ENCODE peak calls at places on chromosome 4, in five cellular contexts. X is NCI-H69, E is sigmoid colon, B is nephron progenitor cell, Q is non-pigmented ciliary epithelial cell. V is an unnamed sample.

GRCh38 chr4:165905405-165906027 is 32.5 kb downstream of the TLL1 start:
- DNase-seq in X (no peak), E (no peak), B (no peak), Q (no peak), V (no peak)

GRCh38 chr4:66160606-66161005 is 490.3 kb upstream of the EPHA5 start:
- DNase-seq in X (no peak), E (no peak), B (no peak), Q (no peak), V (no peak)

GRCh38 chr4:185542626-185543336 is 7.5 kb upstream of the PDLIM3 start:
- DNase-seq in X (no peak), E (peak), B (peak), Q (peak), V (no peak)

GRCh38 chr4:26020896-26021295 is 106.9 kb downstream of the SMIM20 start:
- DNase-seq in X (no peak), E (no peak), B (no peak), Q (peak), V (no peak)

GRCh38 chr4:101724093-101724492 is 66.4 kb upstream of the BANK1 start:
- DNase-seq in X (peak), E (no peak), B (no peak), Q (no peak), V (no peak)

GRCh38 chr4:15414601-15415091 is 13.2 kb upstream of the C1QTNF7 start:
- DNase-seq in X (no peak), E (no peak), B (no peak), Q (no peak), V (no peak)

GRCh38 chr4:140237616-140238352 is 83.8 kb upstream of the MAML3 start:
- DNase-seq in X (peak), E (peak), B (peak), Q (no peak), V (peak)

GRCh38 chr4:84379881-84380618 is 119.0 kb downstream of the NKX6-1 start:
- DNase-seq in X (no peak), E (no peak), B (no peak), Q (no peak), V (no peak)

GRCh38 chr4:79206660-79207059 is 119.2 kb downstream of the NAA11 start:
- DNase-seq in X (no peak), E (no peak), B (no peak), Q (no peak), V (no peak)

GRCh38 chr4:74376888-74377483 is 12.0 kb downstream of the EREG start:
- DNase-seq in X (peak), E (no peak), B (no peak), Q (no peak), V (peak)

GRCh38 chr4:52545099-52546069 is 113.7 kb downstream of the USP46 start:
- DNase-seq in X (peak), E (peak), B (peak), Q (peak), V (peak)

GRCh38 chr4:38170800-38171199 is 210.6 kb downstream of the PTTG2 start:
- DNase-seq in X (no peak), E (no peak), B (no peak), Q (no peak), V (no peak)

GRCh38 chr4:103372002-103372558 is 173.9 kb upstream of the CENPE start:
- DNase-seq in X (no peak), E (no peak), B (no peak), Q (no peak), V (no peak)

GRCh38 chr4:185512516-185512915 is 22.8 kb downstream of the PDLIM3 start:
- DNase-seq in X (no peak), E (no peak), B (no peak), Q (peak), V (no peak)

GRCh38 chr4:100188829-100189228 is 1.4 kb downstream of the DDIT4L start:
- DNase-seq in X (peak), E (no peak), B (no peak), Q (no peak), V (peak)

GRCh38 chr4:20370284-20370683 is 118.6 kb downstream of the SLIT2 start:
- DNase-seq in X (peak), E (no peak), B (no peak), Q (peak), V (no peak)

GRCh38 chr4:91198951-91199350 is 1071.8 kb downstream of the CCSER1 start:
- DNase-seq in X (no peak), E (no peak), B (no peak), Q (no peak), V (no peak)

GRCh38 chr4:75953509-75953908 is 12.7 kb upstream of the NAAA start:
- DNase-seq in X (no peak), E (no peak), B (no peak), Q (no peak), V (no peak)

GRCh38 chr4:148395771-148396170 is 46.4 kb downstream of the NR3C2 start:
- DNase-seq in X (no peak), E (no peak), B (no peak), Q (no peak), V (no peak)

GRCh38 chr4:143356493-143356892 is 19.8 kb downstream of the GAB1 start:
- DNase-seq in X (peak), E (no peak), B (no peak), Q (no peak), V (no peak)

GRCh38 chr4:26000274-26000950 is 86.4 kb downstream of the SMIM20 start:
- DNase-seq in X (no peak), E (no peak), B (no peak), Q (no peak), V (no peak)

GRCh38 chr4:142222127-142222526 is 585.7 kb downstream of the IL15 start:
- DNase-seq in X (no peak), E (no peak), B (no peak), Q (no peak), V (no peak)

GRCh38 chr4:148238797-148239196 is 203.4 kb downstream of the NR3C2 start:
- DNase-seq in X (no peak), E (no peak), B (no peak), Q (no peak), V (peak)

GRCh38 chr4:112189754-112190153 is 41.8 kb upstream of the AP1AR start:
- DNase-seq in X (no peak), E (no peak), B (no peak), Q (no peak), V (no peak)